ENCODE peak calls at places on chromosomes 4 and X, in ten cellular contexts. A, R, V, B, H, Y, G, D, C and Z are unnamed samples.

GRCh38 chr4:7908668-7909067 is 31.0 kb downstream of the AFAP1 start:
- DNase-seq in A (peak), V (no peak), R (peak), Y (no peak), D (no peak), B (no peak), C (no peak), H (no peak), G (no peak), Z (no peak)

GRCh38 chr4:139042981-139043460 is 27.4 kb downstream of the NOCT start:
- DNase-seq in H (no peak), R (no peak), Y (no peak), D (no peak), B (no peak), G (no peak), V (no peak), C (no peak), A (no peak), Z (no peak)

GRCh38 chr4:46196086-46196485 is 72.2 kb upstream of the GABRG1 start:
- DNase-seq in Y (no peak), G (no peak), H (peak), C (no peak), V (no peak), D (no peak), R (no peak), B (peak), A (no peak), Z (no peak)

GRCh38 chr4:143186634-143187033 is 1.9 kb downstream of the USP38 start:
- DNase-seq in R (peak), A (peak), H (no peak), C (no peak), Y (peak), G (no peak), V (no peak), D (peak), B (no peak), Z (no peak)

GRCh38 chr4:53937918-53938317 is 126.5 kb downstream of the CHIC2 start:
- DNase-seq in G (no peak), H (no peak), D (no peak), C (no peak), B (no peak), V (no peak), A (no peak), R (no peak), Y (peak), Z (no peak)

GRCh38 chr4:172514011-172514410 is 654.6 kb upstream of the GALNT7 start:
- DNase-seq in G (no peak), B (no peak), A (no peak), D (peak), R (no peak), H (no peak), C (no peak), Y (no peak), V (no peak), Z (no peak)

GRCh38 chr4:109177411-109177810 is 125.0 kb downstream of the COL25A1 start:
- DNase-seq in Y (no peak), D (no peak), R (no peak), V (no peak), G (no peak), H (no peak), C (no peak), A (no peak), B (no peak), Z (no peak)

GRCh38 chrX:153983321-153983729 is 10.8 kb downstream of the TMEM187 start:
- DNase-seq in C (no peak), Y (no peak), A (no peak), G (no peak), V (no peak), B (no peak), D (no peak), R (peak), H (no peak), Z (no peak)

GRCh38 chr4:151934766-151935165 is 174.0 kb upstream of the GATB start:
- DNase-seq in B (no peak), D (no peak), A (no peak), R (no peak), V (no peak), Y (no peak), H (no peak), G (peak), C (no peak), Z (no peak)

GRCh38 chr4:30950737-30951136 is 230.6 kb downstream of the PCDH7 start:
- DNase-seq in C (peak), B (no peak), D (peak), V (no peak), R (no peak), H (no peak), G (no peak), A (no peak), Y (no peak), Z (no peak)